ENCODE peak calls at places on chromosomes 5 and 9, in five cellular contexts. One of them, this sample, is unnamed.

GRCh38 chr5:80953587-80953986 is 6.6 kb upstream of the RASGRF2 start:
- DNase-seq in choroid plexus epithelial cell: no peak
- DNase-seq in neural crest cell: no peak
- DNase-seq in BE2C: no peak
- DNase-seq in PC-3: no peak
- DNase-seq in this sample: no peak

GRCh38 chr5:152505442-152506042 is 100.5 kb upstream of the NMUR2 start:
- DNase-seq in choroid plexus epithelial cell: peak; percentile 63
- DNase-seq in neural crest cell: peak; percentile 51
- DNase-seq in BE2C: peak; percentile 45
- DNase-seq in PC-3: peak; percentile 65
- DNase-seq in this sample: peak; percentile 54

GRCh38 chr9:120713257-120714087 is 798 bp downstream of the MEGF9 start:
- DNase-seq in choroid plexus epithelial cell: no peak
- DNase-seq in neural crest cell: peak; percentile 14
- DNase-seq in BE2C: peak; percentile 15
- DNase-seq in PC-3: peak; percentile 29
- DNase-seq in this sample: no peak

GRCh38 chr9:137303031-137303892 is 1.2 kb upstream of the NRARP start:
- DNase-seq in choroid plexus epithelial cell: peak; percentile 24
- DNase-seq in neural crest cell: no peak
- DNase-seq in BE2C: peak; percentile 10
- DNase-seq in PC-3: no peak
- DNase-seq in this sample: no peak

GRCh38 chr5:5483880-5484595 is 61.6 kb downstream of the ICE1 start:
- DNase-seq in choroid plexus epithelial cell: peak; percentile 61
- DNase-seq in neural crest cell: no peak
- DNase-seq in BE2C: no peak
- DNase-seq in PC-3: no peak
- DNase-seq in this sample: no peak

GRCh38 chr9:114883709-114884108 is 46.7 kb downstream of the TNFSF8 start:
- DNase-seq in choroid plexus epithelial cell: no peak
- DNase-seq in neural crest cell: no peak
- DNase-seq in BE2C: no peak
- DNase-seq in PC-3: peak; percentile 59
- DNase-seq in this sample: no peak

GRCh38 chr9:134775552-134775951 is 105.1 kb upstream of the FCN2 start:
- DNase-seq in choroid plexus epithelial cell: peak; percentile 74
- DNase-seq in neural crest cell: no peak
- DNase-seq in BE2C: no peak
- DNase-seq in PC-3: peak; percentile 5
- DNase-seq in this sample: no peak

GRCh38 chr5:161410640-161411039 is 135.9 kb downstream of the GABRB2 start:
- DNase-seq in choroid plexus epithelial cell: no peak
- DNase-seq in neural crest cell: no peak
- DNase-seq in BE2C: no peak
- DNase-seq in PC-3: no peak
- DNase-seq in this sample: no peak

GRCh38 chr9:33414263-33414662 is 11.9 kb upstream of the AQP7 start:
- DNase-seq in choroid plexus epithelial cell: no peak
- DNase-seq in neural crest cell: no peak
- DNase-seq in BE2C: no peak
- DNase-seq in PC-3: no peak
- DNase-seq in this sample: no peak

GRCh38 chr5:178113141-178113787 is at the start of gene N4BP3:
- DNase-seq in choroid plexus epithelial cell: peak; percentile 47
- DNase-seq in neural crest cell: peak; percentile 56
- DNase-seq in BE2C: peak; percentile 73
- DNase-seq in PC-3: peak; percentile 58
- DNase-seq in this sample: peak; percentile 86

GRCh38 chr9:137632432-137633161 is 13.8 kb downstream of the EHMT1 start:
- DNase-seq in choroid plexus epithelial cell: no peak
- DNase-seq in neural crest cell: no peak
- DNase-seq in BE2C: no peak
- DNase-seq in PC-3: no peak
- DNase-seq in this sample: no peak

GRCh38 chr9:36163049-36163839 is 5.9 kb upstream of the CCIN start:
- DNase-seq in choroid plexus epithelial cell: peak; percentile 86
- DNase-seq in neural crest cell: peak; percentile 12
- DNase-seq in BE2C: peak; percentile 98
- DNase-seq in PC-3: no peak
- DNase-seq in this sample: peak; percentile 57

GRCh38 chr5:147479431-147479830 is 30.4 kb downstream of the DPYSL3 start:
- DNase-seq in choroid plexus epithelial cell: no peak
- DNase-seq in neural crest cell: no peak
- DNase-seq in BE2C: peak; percentile 42
- DNase-seq in PC-3: no peak
- DNase-seq in this sample: no peak

GRCh38 chr9:95004452-95005275 is 278.2 kb downstream of the AOPEP start:
- DNase-seq in choroid plexus epithelial cell: no peak
- DNase-seq in neural crest cell: no peak
- DNase-seq in BE2C: peak; percentile 80
- DNase-seq in PC-3: peak; percentile 36
- DNase-seq in this sample: peak; percentile 69

GRCh38 chr9:135456436-135457104 is 23.0 kb upstream of the PPP1R26 start:
- DNase-seq in choroid plexus epithelial cell: no peak
- DNase-seq in neural crest cell: no peak
- DNase-seq in BE2C: peak; percentile 59
- DNase-seq in PC-3: no peak
- DNase-seq in this sample: no peak

GRCh38 chr5:159504857-159505304 is 174.6 kb upstream of the IL12B start:
- DNase-seq in choroid plexus epithelial cell: peak; percentile 86
- DNase-seq in neural crest cell: no peak
- DNase-seq in BE2C: peak; percentile 15
- DNase-seq in PC-3: peak; percentile 69
- DNase-seq in this sample: peak; percentile 18

GRCh38 chr9:9498147-9498546 is 1114.7 kb downstream of the PTPRD start:
- DNase-seq in choroid plexus epithelial cell: peak; percentile 0
- DNase-seq in neural crest cell: no peak
- DNase-seq in BE2C: no peak
- DNase-seq in PC-3: no peak
- DNase-seq in this sample: no peak

GRCh38 chr5:157198277-157199058 is 17.8 kb downstream of the ITK start:
- DNase-seq in choroid plexus epithelial cell: no peak
- DNase-seq in neural crest cell: no peak
- DNase-seq in BE2C: no peak
- DNase-seq in PC-3: no peak
- DNase-seq in this sample: no peak

GRCh38 chr5:142726188-142726731 is 40.4 kb upstream of the FGF1 start:
- DNase-seq in choroid plexus epithelial cell: peak; percentile 95
- DNase-seq in neural crest cell: no peak
- DNase-seq in BE2C: no peak
- DNase-seq in PC-3: no peak
- DNase-seq in this sample: no peak

GRCh38 chr9:27865031-27865438 is 291.8 kb upstream of the C9orf72 start:
- DNase-seq in choroid plexus epithelial cell: peak; percentile 49
- DNase-seq in neural crest cell: no peak
- DNase-seq in BE2C: no peak
- DNase-seq in PC-3: peak; percentile 44
- DNase-seq in this sample: no peak

GRCh38 chr5:54889826-54890225 is 95.6 kb downstream of the ESM1 start:
- DNase-seq in choroid plexus epithelial cell: peak; percentile 79
- DNase-seq in neural crest cell: no peak
- DNase-seq in BE2C: no peak
- DNase-seq in PC-3: peak; percentile 72
- DNase-seq in this sample: no peak

GRCh38 chr9:120710110-120710981 is 3.9 kb downstream of the MEGF9 start:
- DNase-seq in choroid plexus epithelial cell: peak; percentile 42
- DNase-seq in neural crest cell: no peak
- DNase-seq in BE2C: no peak
- DNase-seq in PC-3: peak; percentile 50
- DNase-seq in this sample: no peak

GRCh38 chr9:6896562-6896961 is 138.8 kb downstream of the KDM4C start:
- DNase-seq in choroid plexus epithelial cell: peak; percentile 37
- DNase-seq in neural crest cell: no peak
- DNase-seq in BE2C: no peak
- DNase-seq in PC-3: peak; percentile 39
- DNase-seq in this sample: no peak

GRCh38 chr9:38423939-38424843 is at the start of gene IGFBPL1:
- DNase-seq in choroid plexus epithelial cell: peak; percentile 16
- DNase-seq in neural crest cell: peak; percentile 38
- DNase-seq in BE2C: peak; percentile 77
- DNase-seq in PC-3: no peak
- DNase-seq in this sample: peak; percentile 74

GRCh38 chr9:100134731-100135130 is 35.7 kb downstream of the INVS start:
- DNase-seq in choroid plexus epithelial cell: no peak
- DNase-seq in neural crest cell: no peak
- DNase-seq in BE2C: no peak
- DNase-seq in PC-3: no peak
- DNase-seq in this sample: no peak

GRCh38 chr5:151880304-151880703 is 44.3 kb downstream of the GLRA1 start:
- DNase-seq in choroid plexus epithelial cell: peak; percentile 22
- DNase-seq in neural crest cell: no peak
- DNase-seq in BE2C: no peak
- DNase-seq in PC-3: no peak
- DNase-seq in this sample: no peak

GRCh38 chr9:86126998-86127972 is 27.9 kb upstream of the GOLM1 start:
- DNase-seq in choroid plexus epithelial cell: peak; percentile 93
- DNase-seq in neural crest cell: peak; percentile 62
- DNase-seq in BE2C: peak; percentile 76
- DNase-seq in PC-3: peak; percentile 87
- DNase-seq in this sample: peak; percentile 83

GRCh38 chr5:94442971-94443370 is 175.4 kb downstream of the KIAA0825 start:
- DNase-seq in choroid plexus epithelial cell: peak; percentile 49
- DNase-seq in neural crest cell: no peak
- DNase-seq in BE2C: no peak
- DNase-seq in PC-3: peak; percentile 25
- DNase-seq in this sample: no peak

GRCh38 chr5:18276939-18277338 is 642.7 kb downstream of the TAF11L14 start:
- DNase-seq in choroid plexus epithelial cell: no peak
- DNase-seq in neural crest cell: no peak
- DNase-seq in BE2C: no peak
- DNase-seq in PC-3: no peak
- DNase-seq in this sample: no peak

GRCh38 chr5:59428391-59428790 is 465.1 kb downstream of the PDE4D start:
- DNase-seq in choroid plexus epithelial cell: peak; percentile 19
- DNase-seq in neural crest cell: no peak
- DNase-seq in BE2C: no peak
- DNase-seq in PC-3: no peak
- DNase-seq in this sample: no peak

GRCh38 chr9:26264709-26265601 is 586.7 kb upstream of the TUSC1 start:
- DNase-seq in choroid plexus epithelial cell: peak; percentile 34
- DNase-seq in neural crest cell: no peak
- DNase-seq in BE2C: no peak
- DNase-seq in PC-3: peak; percentile 93
- DNase-seq in this sample: no peak

GRCh38 chr5:142874537-142874936 is 104.4 kb downstream of the ARHGAP26 start:
- DNase-seq in choroid plexus epithelial cell: peak; percentile 33
- DNase-seq in neural crest cell: no peak
- DNase-seq in BE2C: peak; percentile 46
- DNase-seq in PC-3: peak; percentile 95
- DNase-seq in this sample: no peak

GRCh38 chr9:18109670-18110069 is 364.3 kb upstream of the ADAMTSL1 start:
- DNase-seq in choroid plexus epithelial cell: no peak
- DNase-seq in neural crest cell: no peak
- DNase-seq in BE2C: no peak
- DNase-seq in PC-3: no peak
- DNase-seq in this sample: no peak
- TF ChIP-seq CTCF in choroid plexus epithelial cell: no peak
- TF ChIP-seq CTCF in neural crest cell: no peak
- TF ChIP-seq CTCF in BE2C: no peak
- TF ChIP-seq CTCF in PC-3: no peak
- TF ChIP-seq CTCF in this sample: no peak

DNA sequence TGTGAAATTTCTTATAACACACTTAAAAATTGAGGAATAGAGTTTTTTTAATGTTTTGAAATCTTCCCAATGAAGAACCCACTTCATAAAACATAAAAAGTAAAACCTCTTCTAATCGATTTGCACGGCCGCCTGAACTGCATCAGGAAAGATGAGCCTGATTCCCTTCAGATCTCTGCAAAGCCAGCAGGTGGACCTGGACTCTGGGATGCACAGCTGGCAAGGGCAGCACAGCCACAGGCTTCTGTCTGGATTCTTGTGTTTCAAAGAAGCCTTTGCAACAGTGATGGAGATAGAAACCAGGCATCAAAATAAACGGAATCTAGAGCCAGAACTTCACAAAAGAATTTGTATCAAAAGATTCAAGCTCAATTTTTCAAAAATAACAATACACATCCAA is 36.0 kb upstream of the SPATA31C2 start:
- DNase-seq in choroid plexus epithelial cell: peak; percentile 15
- DNase-seq in neural crest cell: no peak
- DNase-seq in BE2C: peak; percentile 28
- DNase-seq in PC-3: peak; percentile 29
- DNase-seq in this sample: peak; percentile 13
- TF ChIP-seq CTCF in choroid plexus epithelial cell: peak; percentile 42
- TF ChIP-seq CTCF in neural crest cell: no peak
- TF ChIP-seq CTCF in BE2C: peak; percentile 24
- TF ChIP-seq CTCF in PC-3: peak; percentile 39
- TF ChIP-seq CTCF in this sample: no peak

DNA sequence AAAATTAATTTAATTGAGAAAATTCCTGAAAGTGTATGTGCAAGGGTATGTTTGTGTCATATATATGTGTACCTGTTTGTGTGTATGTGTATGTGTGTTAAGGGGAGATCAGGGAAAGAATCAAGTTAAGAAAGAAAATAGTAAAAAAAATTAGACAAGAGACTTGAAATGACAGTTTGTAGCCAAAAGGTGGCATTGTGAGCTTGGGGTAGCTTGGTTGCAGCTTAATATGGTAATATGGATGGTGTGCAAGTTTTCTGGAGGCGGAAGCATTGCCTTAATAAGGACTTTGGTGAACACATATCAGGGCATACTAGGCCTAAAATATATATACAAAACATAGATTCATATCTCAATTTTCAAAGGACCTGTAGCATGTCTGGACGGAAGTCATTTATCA is 129.9 kb downstream of the INSYN2B start:
- DNase-seq in choroid plexus epithelial cell: no peak
- DNase-seq in neural crest cell: no peak
- DNase-seq in BE2C: no peak
- DNase-seq in PC-3: no peak
- DNase-seq in this sample: no peak
- TF ChIP-seq CTCF in choroid plexus epithelial cell: peak; percentile 38
- TF ChIP-seq CTCF in neural crest cell: peak; percentile 46
- TF ChIP-seq CTCF in BE2C: peak; percentile 45
- TF ChIP-seq CTCF in PC-3: peak; percentile 60
- TF ChIP-seq CTCF in this sample: no peak

DNA sequence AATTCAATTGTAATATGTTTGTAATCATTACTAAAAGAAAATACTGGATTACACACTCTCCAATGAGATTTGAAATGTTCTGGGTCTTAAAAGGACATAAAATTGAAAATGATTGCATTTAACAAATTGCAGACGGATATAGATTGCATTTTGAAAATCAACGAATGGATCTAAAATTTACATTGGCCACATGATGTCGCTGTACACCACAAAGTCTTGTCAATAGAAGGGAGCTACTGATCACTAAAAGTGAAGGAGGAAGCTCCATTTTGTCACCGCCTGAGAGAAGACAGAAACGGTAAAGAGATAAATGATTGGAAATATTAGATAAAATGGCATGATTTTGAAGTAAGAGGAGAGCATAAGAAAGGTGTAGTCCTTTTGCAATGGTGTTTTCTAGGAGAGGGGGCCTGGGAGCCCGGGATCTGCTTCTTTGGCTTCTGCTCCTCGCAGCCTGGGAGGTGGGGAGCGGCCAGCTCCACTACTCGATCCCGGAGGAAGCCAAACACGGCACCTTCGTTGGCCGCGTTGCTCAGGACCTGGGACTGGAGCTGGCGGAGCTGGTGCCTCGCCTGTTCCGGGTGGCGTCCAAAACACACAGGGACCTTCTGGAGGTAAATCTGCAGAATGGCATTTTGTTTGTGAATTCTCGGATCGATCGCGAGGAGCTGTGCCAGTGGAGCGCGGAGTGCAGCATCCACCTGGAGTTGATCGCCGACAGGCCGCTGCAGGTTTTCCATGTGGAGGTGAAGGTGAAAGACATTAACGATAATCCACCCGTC is at the start of gene PCDHA1:
- DNase-seq in choroid plexus epithelial cell: no peak
- DNase-seq in neural crest cell: no peak
- DNase-seq in BE2C: peak; percentile 32
- DNase-seq in PC-3: no peak
- DNase-seq in this sample: no peak
- TF ChIP-seq CTCF in choroid plexus epithelial cell: no peak
- TF ChIP-seq CTCF in neural crest cell: peak; percentile 31
- TF ChIP-seq CTCF in BE2C: peak; percentile 63
- TF ChIP-seq CTCF in PC-3: peak; percentile 17
- TF ChIP-seq CTCF in this sample: no peak

This sample was measured in nephron progenitor cell.